ENCODE peak calls at places on chromosomes 7 and 10, in nine cellular contexts. V is suprapubic skin, H is A549, A is stomach, W is transverse colon, E is ovary, Y is upper lobe of left lung, R is H1, U is K562. B is an unnamed sample. For H3K4me1, the result is how much of the 10 kb centered on the place peaks cover.

GRCh38 chr10:42149027-42149700 is 489.2 kb downstream of the ZNF33B start:
- DNase-seq in H (no peak), U (no peak), R (no peak), Y (peak), V (peak), A (no peak), E (no peak), W (no peak), B (no peak)

GRCh38 chr10:14571866-14572507 is 202.7 kb downstream of the FAM107B start:
- DNase-seq in R (no peak), E (no peak), U (no peak), H (peak), A (peak), Y (no peak), V (no peak), W (no peak), B (no peak)

GRCh38 chr7:78264105-78264504 is 465.5 kb downstream of the PHTF2 start:
- DNase-seq in R (no peak), W (no peak), H (no peak), E (no peak), A (no peak), U (no peak), V (no peak), Y (no peak), B (no peak)

GRCh38 chr7:149126662-149127321 is 668 bp upstream of the ZNF425 start:
- DNase-seq in V (no peak), E (peak), U (peak), R (peak), A (peak), H (peak), Y (peak), W (peak), B (peak)

GRCh38 chr7:33666526-33666925 is 238.8 kb upstream of the BMPER start:
- DNase-seq in Y (no peak), E (no peak), V (no peak), R (no peak), H (no peak), A (no peak), U (no peak), W (no peak), B (no peak)

GRCh38 chr7:157652954-157653826 is 316.4 kb downstream of the DNAJB6 start:
- DNase-seq in V (no peak), U (no peak), R (no peak), W (no peak), A (no peak), E (no peak), Y (peak), H (no peak), B (no peak)

GRCh38 chr7:34036069-34036920 is 131.0 kb downstream of the BMPER start:
- DNase-seq in V (no peak), Y (no peak), W (peak), A (peak), H (peak), E (peak), U (peak), R (no peak), B (no peak)

GRCh38 chr7:24828871-24829661 is 71.8 kb upstream of the GSDME start:
- DNase-seq in V (no peak), U (no peak), A (no peak), W (no peak), E (no peak), R (no peak), H (no peak), Y (no peak), B (no peak)

GRCh38 chr10:77531441-77532001 is 106.1 kb downstream of the KCNMA1 start:
- DNase-seq in U (peak), A (no peak), W (no peak), E (no peak), H (peak), V (no peak), R (no peak), Y (no peak), B (peak)

GRCh38 chr10:116743266-116744064 is 1.1 kb upstream of the HSPA12A start:
- DNase-seq in A (no peak), V (no peak), W (no peak), R (no peak), E (no peak), Y (no peak), U (no peak), H (no peak), B (peak)

GRCh38 chr10:24432478-24433416 is 223.8 kb downstream of the KIAA1217 start:
- DNase-seq in Y (no peak), W (no peak), H (no peak), V (no peak), A (no peak), R (no peak), U (no peak), E (no peak), B (no peak)

GRCh38 chr10:118342638-118343020 is 505 bp upstream of the FAM204A start:
- DNase-seq in V (no peak), R (no peak), A (no peak), U (peak), W (no peak), E (no peak), Y (no peak), H (no peak), B (no peak)

GRCh38 chr10:24467605-24468004 is 256.1 kb downstream of the ARHGAP21 start:
- DNase-seq in R (no peak), U (no peak), V (no peak), E (no peak), A (no peak), W (no peak), H (no peak), Y (no peak), B (no peak)

GRCh38 chr10:1399431-1400120 is 337.7 kb downstream of the ADARB2 start:
- DNase-seq in V (no peak), E (no peak), H (no peak), W (no peak), U (no peak), A (peak), Y (no peak), R (peak), B (no peak)

GRCh38 chr7:503046-503574 is 16.5 kb downstream of the PDGFA start:
- DNase-seq in U (no peak), V (no peak), R (no peak), A (no peak), H (no peak), W (no peak), Y (peak), E (no peak), B (peak)

GRCh38 chr7:128361463-128362441 is at the start of gene PRRT4:
- DNase-seq in E (peak), V (peak), Y (peak), R (peak), U (peak), W (peak), H (peak), A (peak), B (peak)

GRCh38 chr10:33006342-33006887 is 48.4 kb upstream of the ITGB1 start:
- DNase-seq in Y (peak), U (no peak), E (no peak), V (no peak), H (peak), R (no peak), A (no peak), W (no peak), B (no peak)

GRCh38 chr10:115417585-115418265 is 324.6 kb downstream of the ATRNL1 start:
- DNase-seq in V (no peak), Y (no peak), H (peak), A (no peak), R (peak), W (peak), U (peak), E (no peak), B (peak)

GRCh38 chr10:31977440-31978157 is 49.0 kb upstream of the ARHGAP12 start:
- DNase-seq in R (no peak), A (no peak), U (no peak), W (no peak), H (peak), Y (no peak), V (no peak), E (no peak), B (no peak)

GRCh38 chr7:98840604-98841508 is 29.0 kb downstream of the TMEM130 start:
- DNase-seq in Y (no peak), W (no peak), H (no peak), V (no peak), E (no peak), A (peak), U (no peak), R (no peak), B (no peak)

DNA sequence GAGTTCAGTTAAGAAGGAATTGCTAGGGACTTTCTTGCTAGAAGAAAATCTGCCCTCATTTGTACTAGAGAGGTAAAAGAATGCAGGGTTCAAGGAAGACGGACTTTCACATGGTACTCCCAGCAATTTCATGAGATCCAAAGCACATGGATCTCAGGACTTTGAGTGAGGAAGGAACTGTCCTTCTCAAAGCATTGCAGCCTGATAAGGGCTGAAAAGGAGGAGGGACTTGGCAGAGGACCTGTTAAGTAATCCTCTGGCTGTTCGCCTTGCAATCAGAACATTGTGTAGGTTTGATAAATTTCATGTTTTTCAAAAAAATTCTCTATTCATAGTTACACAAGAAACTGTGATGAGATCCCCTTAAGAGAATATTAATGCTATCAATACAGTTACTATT is 424.1 kb downstream of the SDK1 start:
- DNase-seq in Y (no peak), H (no peak), A (no peak), E (peak), V (no peak), R (no peak), W (no peak), U (no peak), B (no peak)
- H3K4me1 ChIP-seq in Y (under half), H (under half), A (under half), E (under half), V (under half), R (under half), W (under half), U (under half), B (under half)

GRCh38 chr10:8787649-8788048 is 733.2 kb downstream of the GATA3 start:
- DNase-seq in A (no peak), H (no peak), V (no peak), U (no peak), E (no peak), Y (no peak), W (no peak), R (no peak), B (no peak)

GRCh38 chr10:8794860-8795259 is 740.4 kb downstream of the GATA3 start:
- DNase-seq in U (no peak), E (no peak), Y (no peak), V (no peak), R (no peak), A (no peak), H (no peak), W (no peak), B (no peak)

DNA sequence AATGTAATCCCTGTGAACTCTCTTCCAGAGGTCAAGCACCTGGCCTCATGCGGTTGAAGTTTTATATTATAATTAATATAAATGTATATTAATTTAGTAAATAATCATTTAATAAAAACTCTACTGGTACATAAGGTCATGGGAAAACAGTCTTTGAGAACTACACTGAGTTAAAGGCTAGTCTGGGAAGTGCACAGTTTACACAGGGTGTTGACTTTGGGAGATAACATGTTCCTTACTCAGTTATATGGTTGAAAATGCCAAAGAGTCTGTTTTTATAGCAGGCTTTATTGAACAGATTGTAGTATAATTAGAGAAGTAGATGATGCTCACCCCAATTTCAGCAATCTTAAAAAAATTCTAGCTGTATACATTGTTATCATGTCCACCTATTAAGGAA is 735.9 kb downstream of the GATA3 start:
- DNase-seq in U (no peak), R (no peak), V (no peak), H (no peak), Y (no peak), E (no peak), W (no peak), A (no peak), B (no peak)
- TF ChIP-seq EP300 in U (no peak), R (no peak), V (no peak), H (no peak), Y (no peak), E (no peak), W (no peak), A (no peak), B (no peak)

DNA sequence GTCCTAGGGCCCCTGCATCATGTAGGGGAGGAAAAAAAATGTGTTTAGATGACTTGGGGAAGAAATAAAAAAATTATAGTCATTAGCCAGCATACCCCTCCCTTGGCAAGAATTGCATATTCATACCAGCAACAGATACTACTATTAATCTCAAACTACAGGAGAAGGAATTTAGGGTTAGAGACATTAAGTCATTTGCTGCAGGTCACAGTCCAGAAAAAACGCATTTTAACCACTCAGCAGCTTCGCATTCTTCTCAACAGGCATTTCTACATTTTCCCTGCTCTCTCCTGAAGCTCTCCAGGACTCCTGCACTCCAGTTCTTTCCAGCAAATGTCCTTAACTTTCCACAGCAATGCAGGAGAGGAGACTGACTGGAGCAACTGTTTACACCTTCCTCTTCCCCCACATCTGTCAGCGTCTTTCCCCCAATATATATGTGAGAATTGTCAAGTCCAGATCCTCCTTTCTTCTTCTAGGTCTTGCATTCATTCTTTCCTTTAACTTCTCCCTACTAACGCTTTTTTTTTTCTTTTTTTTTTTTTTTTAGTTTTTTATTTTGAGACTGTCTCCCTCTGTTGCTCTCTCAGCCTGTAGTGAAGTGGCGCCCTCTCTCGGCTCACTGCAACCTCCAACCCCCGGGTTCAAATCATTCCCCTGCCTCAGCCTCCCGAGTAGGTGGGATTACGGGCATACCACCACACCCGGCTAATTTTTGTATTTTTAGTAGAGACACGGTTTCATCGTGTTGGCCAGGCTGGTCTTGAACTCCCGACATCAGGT is 35.6 kb downstream of the PRPS1L1 start:
- DNase-seq in U (no peak), H (no peak), R (peak), A (no peak), W (peak), V (no peak), Y (no peak), E (no peak), B (no peak)
- TF ChIP-seq CTCF in U (peak), H (no peak), R (peak), A (no peak), W (peak), V (no peak), Y (no peak), E (no peak), B (no peak)

DNA sequence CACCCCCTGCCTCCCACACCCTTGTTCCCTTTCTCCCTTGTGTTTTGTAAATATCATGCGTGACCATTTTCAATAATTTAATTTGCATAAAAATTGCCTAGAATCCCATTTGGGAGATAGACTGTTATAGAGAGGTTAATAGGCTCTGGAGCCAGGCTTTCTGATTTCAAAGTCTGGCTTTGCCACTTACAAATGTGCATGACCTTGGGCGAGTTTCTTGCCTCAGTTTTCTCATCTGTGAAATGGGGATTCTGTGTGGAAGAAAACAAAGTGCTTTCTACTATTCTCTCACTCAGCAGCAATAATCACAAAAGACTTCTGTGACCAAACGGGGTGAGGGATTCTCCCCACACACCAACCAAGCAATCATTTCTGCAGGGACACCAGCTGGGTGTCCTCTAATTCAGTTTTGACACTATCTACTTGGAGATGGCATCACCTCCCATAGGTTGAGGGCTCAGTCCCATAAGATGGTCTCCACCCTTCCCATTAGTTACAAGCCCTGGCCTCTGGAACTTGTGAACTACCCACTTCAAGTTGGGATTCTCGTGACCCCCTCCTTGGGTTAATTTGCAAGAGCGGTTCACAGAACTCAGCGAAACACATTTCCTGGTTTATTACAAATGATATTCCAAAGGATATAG is 3.5 kb upstream of the ZNF22 start:
- DNase-seq in A (no peak), W (no peak), H (no peak), V (no peak), E (no peak), Y (no peak), U (no peak), R (no peak), B (no peak)
- H3K4me1 ChIP-seq in A (under half), W (under half), H (under half), V (half or more), E (under half), Y (half or more), U (under half), R (under half), B (under half)

GRCh38 chr7:113562242-113562641 is 356.6 kb downstream of the PPP1R3A start:
- DNase-seq in W (no peak), V (no peak), Y (no peak), H (no peak), A (no peak), R (no peak), U (no peak), E (no peak), B (no peak)
- TF ChIP-seq EP300 in W (no peak), V (no peak), Y (no peak), H (no peak), A (no peak), R (no peak), U (no peak), E (no peak), B (no peak)

B was measured in sigmoid colon.